ENCODE peak calls at places on chromosomes 5 and 9, in four cellular contexts. Q, T, H and W are unnamed samples.
A peak's percentile ranks its signal among the peaks of the same experiment; 100 is the strongest.

GRCh38 chr9:16178294-16178693 is 625.5 kb downstream of the CCDC171 start:
- DNase-seq in Q (no peak), H (no peak), T (no peak), W (no peak)

GRCh38 chr5:7802855-7803254 is 48.1 kb downstream of the CFAP90 start:
- DNase-seq in H (no peak), T (no peak), Q (no peak), W (no peak)

GRCh38 chr9:129337287-129338140 is 159.5 kb upstream of the IER5L start:
- DNase-seq in Q (peak; percentile 60), H (no peak), T (no peak), W (no peak)

GRCh38 chr5:151699071-151699901 is 12.6 kb upstream of the SPARC start:
- DNase-seq in T (peak; percentile 73), Q (peak; percentile 92), H (no peak), W (peak; percentile 49)

GRCh38 chr9:116942593-116943061 is 255.5 kb downstream of the TRIM32 start:
- DNase-seq in Q (no peak), T (no peak), H (no peak), W (no peak)

GRCh38 chr9:120755827-120756434 is 37.3 kb downstream of the FBXW2 start:
- DNase-seq in T (peak; percentile 67), H (peak; percentile 51), Q (no peak), W (peak; percentile 56)

GRCh38 chr9:134986957-134987356 is 69.2 kb upstream of the FCN1 start:
- DNase-seq in T (no peak), Q (no peak), H (no peak), W (no peak)

GRCh38 chr9:32672478-32672877 is 37.0 kb upstream of the TAF1L start:
- DNase-seq in H (no peak), Q (no peak), T (no peak), W (no peak)

GRCh38 chr9:133768371-133768858 is 30.3 kb upstream of the SARDH start:
- DNase-seq in H (peak; percentile 4), T (peak; percentile 5), Q (no peak), W (no peak)

GRCh38 chr9:84940294-84940693 is 270.8 kb downstream of the NTRK2 start:
- DNase-seq in Q (no peak), H (no peak), T (no peak), W (no peak)

GRCh38 chr5:32100230-32100629 is 73.9 kb downstream of the GOLPH3 start:
- DNase-seq in T (peak; percentile 33), H (no peak), Q (no peak), W (no peak)

GRCh38 chr9:134130503-134131375 is 5.1 kb upstream of the WDR5 start:
- DNase-seq in H (no peak), Q (peak; percentile 85), T (peak; percentile 67), W (peak; percentile 42)